ENCODE peak calls at places on chromosome 5, in seven cellular contexts. O is breast epithelium, L is transverse colon, K is H54, R is uterus, C is spleen, B is A549. P is an unnamed sample.

GRCh38 chr5:1488882-1489680 is 34.7 kb downstream of the LPCAT1 start:
- DNase-seq in O (no peak), L (no peak), K (peak), R (no peak), C (no peak), B (no peak), P (no peak)

GRCh38 chr5:107403561-107403960 is 267.2 kb downstream of the EFNA5 start:
- DNase-seq in O (no peak), L (no peak), K (no peak), R (no peak), C (no peak), B (no peak), P (no peak)

GRCh38 chr5:54390015-54390414 is 65.5 kb upstream of the HSPB3 start:
- DNase-seq in O (peak), L (peak), K (peak), R (no peak), C (no peak), B (peak), P (peak)

GRCh38 chr5:71747182-71747581 is 28.1 kb downstream of the CARTPT start:
- DNase-seq in O (no peak), L (no peak), K (no peak), R (no peak), C (no peak), B (no peak), P (no peak)

GRCh38 chr5:88734191-88734640 is 148.8 kb downstream of the MEF2C start:
- DNase-seq in O (no peak), L (peak), K (no peak), R (no peak), C (no peak), B (no peak), P (peak)

GRCh38 chr5:66351822-66352221 is 207.7 kb downstream of the SREK1 start:
- DNase-seq in O (no peak), L (no peak), K (no peak), R (no peak), C (no peak), B (no peak), P (no peak)

GRCh38 chr5:177438468-177438867 is 8.1 kb upstream of the PRR7 start:
- DNase-seq in O (no peak), L (no peak), K (no peak), R (no peak), C (no peak), B (no peak), P (no peak)

GRCh38 chr5:53826503-53826902 is 266.1 kb downstream of the NDUFS4 start:
- DNase-seq in O (no peak), L (no peak), K (no peak), R (no peak), C (no peak), B (no peak), P (no peak)

DNA sequence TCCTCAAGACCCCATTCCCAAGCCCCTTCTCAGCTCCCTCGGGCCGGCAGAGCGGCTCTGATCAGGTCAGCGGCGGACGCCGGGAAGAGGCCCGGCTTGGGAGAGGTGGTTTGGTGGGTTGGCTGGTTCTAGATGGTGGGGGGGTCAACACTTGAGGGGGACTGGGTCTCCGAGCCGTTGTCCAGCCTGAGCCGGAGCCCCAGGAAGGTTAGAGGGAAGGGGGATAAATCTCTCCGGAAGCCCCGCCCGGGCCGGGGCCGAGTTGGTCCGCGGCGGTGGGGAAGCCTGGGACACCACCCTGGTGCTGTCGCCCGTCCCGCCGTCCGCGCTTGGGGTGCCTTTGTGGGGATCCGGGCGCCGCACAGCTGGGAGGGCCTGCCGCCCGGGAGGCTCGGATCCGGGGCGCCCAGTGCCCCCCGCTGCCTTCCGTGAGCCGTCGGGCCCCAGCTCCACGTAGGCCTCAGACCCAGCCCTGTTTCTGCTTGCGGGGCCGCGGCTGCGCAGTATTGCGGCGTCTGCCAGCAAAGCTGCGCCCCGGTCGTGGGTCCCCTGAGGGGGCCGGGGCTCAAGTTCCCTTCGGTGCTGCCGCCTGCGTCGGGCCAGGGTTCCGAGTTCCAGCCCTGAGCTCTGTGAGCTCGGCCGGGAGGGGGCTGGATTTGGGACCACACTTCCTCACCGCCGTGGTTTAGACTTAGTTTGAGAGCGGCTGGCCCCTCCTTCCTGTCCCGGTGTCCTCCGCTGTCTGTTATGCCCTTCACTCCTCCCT is 560 bp upstream of the TRIM52 start:
- DNase-seq in O (peak), L (peak), K (peak), R (peak), C (peak), B (peak), P (no peak)
- TF ChIP-seq POLR2A in O (peak), L (peak), K (peak), R (no peak), C (peak), B (peak), P (peak)

GRCh38 chr5:154442801-154443200 is 3.0 kb upstream of the SAP30L start:
- DNase-seq in O (no peak), L (no peak), K (no peak), R (no peak), C (no peak), B (no peak), P (peak)

GRCh38 chr5:154447074-154447725 is 1.4 kb downstream of the SAP30L start:
- DNase-seq in O (no peak), L (no peak), K (no peak), R (no peak), C (no peak), B (no peak), P (no peak)

GRCh38 chr5:154446183-154447073 is 631 bp downstream of the SAP30L start:
- DNase-seq in O (peak), L (peak), K (peak), R (peak), C (peak), B (peak), P (peak)

GRCh38 chr5:154444559-154445421 is 1.0 kb upstream of the SAP30L start:
- DNase-seq in O (no peak), L (peak), K (no peak), R (peak), C (peak), B (peak), P (peak)

DNA sequence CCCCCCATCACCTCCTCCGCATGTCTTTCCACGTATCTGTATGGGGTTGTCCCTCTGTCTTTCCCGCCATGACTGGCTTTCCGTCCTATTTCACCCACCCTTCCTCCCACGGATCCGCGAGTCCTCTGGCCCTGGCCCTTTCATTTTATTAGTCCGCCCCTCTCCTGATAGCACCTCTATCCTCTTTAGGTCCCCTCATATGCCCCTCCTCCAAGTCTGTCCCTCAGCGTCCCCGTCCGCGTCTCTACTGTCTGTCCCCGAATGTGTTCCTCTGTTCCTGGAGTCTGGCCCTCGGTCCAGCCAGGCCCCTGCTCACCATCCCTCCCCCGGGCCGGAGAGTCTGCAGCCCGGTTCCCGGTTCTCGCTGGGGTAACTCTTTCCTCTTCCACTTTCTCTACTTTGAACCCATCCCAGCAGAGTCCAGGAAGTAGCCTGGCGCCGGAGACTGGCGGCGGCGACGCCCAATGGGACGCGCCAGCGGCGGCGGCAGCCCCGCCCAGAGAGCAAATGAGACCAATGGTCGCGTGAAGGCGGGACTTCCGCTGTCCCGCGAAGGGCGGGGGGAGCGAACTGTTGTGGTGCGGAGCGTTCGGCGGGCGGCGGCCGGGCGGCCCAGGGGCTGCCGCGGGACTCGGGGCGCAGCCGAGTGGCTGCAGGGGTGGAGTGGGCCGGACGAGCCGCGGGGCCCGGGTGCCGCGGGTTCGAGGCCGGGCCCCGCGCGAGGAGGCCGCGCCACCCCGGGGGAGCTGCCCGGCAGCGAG is at the start of gene SAP30L:
- DNase-seq in O (peak), L (peak), K (peak), R (peak), C (peak), B (peak), P (peak)
- TF ChIP-seq POLR2A in O (peak), L (peak), K (peak), R (peak), C (no peak), B (peak), P (peak)

DNA sequence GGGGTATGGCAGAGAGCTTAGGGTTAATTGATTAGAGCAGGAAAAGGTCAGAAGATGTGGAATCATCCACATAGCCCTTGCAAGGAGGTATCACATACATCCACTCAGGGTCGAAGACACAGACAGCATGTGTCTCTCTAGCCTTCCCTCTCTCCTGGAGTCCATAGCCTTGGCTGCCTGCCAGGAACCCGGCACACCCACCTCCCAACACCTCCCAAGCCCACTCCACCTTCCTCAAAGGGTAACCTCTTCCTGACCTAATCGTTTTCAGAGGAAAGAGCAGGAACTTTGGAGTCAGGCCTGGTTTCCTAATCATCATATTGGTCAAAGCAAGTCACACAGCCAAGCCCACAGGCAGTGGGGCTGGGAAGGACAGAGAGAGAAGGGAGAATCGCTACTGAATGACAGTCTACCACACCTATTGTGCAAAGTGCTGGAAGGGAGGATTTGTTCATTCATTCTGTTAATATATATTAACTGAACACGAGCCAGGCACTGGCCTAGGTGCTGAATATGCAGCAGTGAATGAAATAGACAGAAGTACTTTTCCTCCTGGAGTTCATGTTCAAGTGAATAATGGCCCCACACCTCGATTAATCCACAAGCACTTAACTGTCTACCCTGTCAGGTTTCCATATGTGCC is 107.7 kb downstream of the KCNIP1 start:
- DNase-seq in O (no peak), L (no peak), K (no peak), R (no peak), C (peak), B (no peak), P (no peak)
- TF ChIP-seq POLR2A in O (no peak), L (no peak), K (no peak), R (no peak), C (no peak), B (no peak), P (no peak)

GRCh38 chr5:181241393-181241975 is 2.2 kb downstream of the RACK1 start:
- DNase-seq in O (no peak), L (no peak), K (peak), R (no peak), C (no peak), B (peak), P (no peak)
- TF ChIP-seq POLR2A in O (no peak), L (no peak), K (no peak), R (no peak), C (no peak), B (no peak), P (peak)

GRCh38 chr5:22250528-22250927 is 602.6 kb downstream of the CDH12 start:
- DNase-seq in O (no peak), L (no peak), K (no peak), R (no peak), C (no peak), B (no peak), P (no peak)
- TF ChIP-seq POLR2A in O (no peak), L (no peak), K (no peak), R (no peak), C (no peak), B (no peak), P (no peak)

GRCh38 chr5:10441083-10441991 is at the start of gene ROPN1L:
- DNase-seq in O (peak), L (peak), K (peak), R (peak), C (peak), B (peak), P (peak)
- TF ChIP-seq POLR2A in O (no peak), L (peak), K (peak), R (peak), C (no peak), B (peak), P (no peak)